ENCODE peak calls at places on chromosomes 5 and 9, in seven cellular contexts. Z is AG04450; C is mesothelial cell of epicardium; R is progenitor cell of endocrine pancreas; V is CD4-positive, alpha-beta T cell; N is nephron progenitor cell; W is neural progenitor cell. T is an unnamed sample.

GRCh38 chr5:7330141-7330712 is 65.7 kb upstream of the ADCY2 start:
- DNase-seq in N (no peak), W (no peak), V (no peak), R (no peak), Z (no peak), C (no peak), T (no peak)

GRCh38 chr9:72356019-72356653 is 8.9 kb downstream of the ZFAND5 start:
- DNase-seq in R (no peak), V (no peak), N (no peak), W (no peak), Z (no peak), C (no peak), T (no peak)

GRCh38 chr9:114551750-114552685 is 35.6 kb upstream of the ATP6V1G1 start:
- DNase-seq in Z (peak), N (peak), V (no peak), W (no peak), R (no peak), C (no peak), T (no peak)

GRCh38 chr5:92810036-92810435 is 771.0 kb downstream of the NR2F1-AS1 start:
- DNase-seq in W (no peak), N (no peak), R (no peak), Z (no peak), V (no peak), C (no peak), T (no peak)

GRCh38 chr5:172852490-172853354 is 18.7 kb downstream of the ERGIC1 start:
- DNase-seq in Z (no peak), N (no peak), V (no peak), R (no peak), C (no peak), W (no peak), T (no peak)

GRCh38 chr9:16559418-16560188 is 310.9 kb downstream of the BNC2 start:
- DNase-seq in R (no peak), W (no peak), V (no peak), Z (no peak), C (no peak), N (no peak), T (no peak)

GRCh38 chr9:34126207-34127034 is at the start of gene DCAF12:
- DNase-seq in V (peak), W (peak), C (peak), R (peak), N (peak), Z (peak), T (peak)

GRCh38 chr5:131430794-131431193 is 166.9 kb downstream of the CDC42SE2 start:
- DNase-seq in R (no peak), N (no peak), C (no peak), V (no peak), Z (no peak), W (no peak), T (no peak)

GRCh38 chr9:90645721-90646120 is 3.1 kb upstream of the DIRAS2 start:
- DNase-seq in V (no peak), N (no peak), Z (no peak), W (no peak), R (no peak), C (no peak), T (no peak)

GRCh38 chr5:180611140-180611850 is 20.0 kb upstream of the SCGB3A1 start:
- DNase-seq in N (no peak), V (no peak), C (no peak), Z (no peak), W (peak), R (no peak), T (no peak)

GRCh38 chr5:122507045-122507444 is 195.0 kb downstream of the SNCAIP start:
- DNase-seq in C (no peak), R (no peak), Z (no peak), V (no peak), W (no peak), N (no peak), T (no peak)
- TF ChIP-seq CTCF in C (no peak), R (no peak), Z (no peak), V (no peak), W (no peak), N (no peak), T (no peak)

DNA sequence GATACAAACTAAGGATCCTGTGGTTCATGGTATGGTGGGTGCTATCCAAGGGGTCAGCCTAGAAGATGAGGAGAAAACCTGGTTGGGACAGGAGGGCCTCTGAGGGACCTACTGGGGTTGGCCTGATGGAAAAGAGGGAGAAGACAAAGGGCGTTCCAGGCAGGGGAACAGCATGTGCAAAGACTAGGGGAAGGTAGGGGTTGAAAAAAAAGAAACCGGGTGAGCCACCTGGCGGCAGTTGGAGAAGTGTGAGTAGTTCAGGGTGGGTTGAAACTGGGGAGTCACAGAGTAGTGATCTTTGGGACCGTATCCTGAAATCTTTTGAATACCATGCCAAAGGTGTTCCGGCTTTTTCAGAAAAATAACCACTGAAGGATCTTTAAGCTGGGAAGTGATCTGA is 8.7 kb upstream of the GABRP start:
- DNase-seq in Z (no peak), N (no peak), C (no peak), V (no peak), R (no peak), W (no peak), T (no peak)
- TF ChIP-seq CTCF in Z (no peak), N (no peak), C (no peak), V (no peak), R (no peak), W (no peak), T (no peak)

DNA sequence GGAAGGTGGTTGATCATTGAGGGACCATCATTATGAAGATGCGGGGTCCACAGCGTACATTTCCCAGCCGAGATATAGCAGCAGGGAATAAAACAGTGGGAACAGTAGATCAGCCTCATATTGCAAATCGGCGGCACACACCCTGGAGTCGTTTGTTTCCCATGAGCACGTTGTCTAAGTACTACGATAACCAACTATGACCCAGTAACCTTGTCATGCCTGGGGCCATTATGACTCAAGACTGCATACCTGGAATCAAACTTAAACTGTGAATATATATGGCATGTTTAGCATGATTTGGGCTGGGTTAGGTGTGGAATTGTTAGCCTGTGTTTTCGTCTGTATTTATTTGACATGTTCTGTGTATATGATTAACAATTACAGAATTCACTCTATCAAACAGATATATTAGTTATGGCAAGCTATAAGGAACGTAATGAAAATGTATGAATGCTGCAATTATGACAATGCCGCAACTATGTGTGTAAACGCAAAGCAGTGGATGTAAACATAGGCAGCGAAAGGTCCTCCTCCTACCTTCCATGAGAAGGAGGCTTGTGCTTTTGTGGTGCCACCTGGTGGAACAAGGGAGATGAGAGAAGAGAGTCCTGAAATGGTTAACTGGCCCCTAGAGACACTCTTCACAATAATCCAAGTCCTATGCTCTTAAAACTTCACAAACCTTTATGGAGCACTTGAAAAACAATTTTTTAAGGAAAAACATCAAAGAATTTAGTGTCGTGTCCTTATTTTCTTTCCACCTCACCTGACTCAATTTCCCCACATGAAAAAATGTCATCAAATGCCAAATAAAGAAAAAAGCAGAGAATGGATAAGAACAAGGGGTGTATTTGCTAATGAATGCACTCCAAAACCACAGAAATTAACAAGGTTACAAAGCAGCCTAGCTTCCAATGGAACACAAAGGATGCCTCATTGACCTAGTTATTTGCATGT is 47.1 kb downstream of the SEMA5A start:
- DNase-seq in N (no peak), C (no peak), R (no peak), W (peak), V (no peak), Z (no peak), T (no peak)
- TF ChIP-seq CTCF in N (peak), C (no peak), R (peak), W (peak), V (no peak), Z (peak), T (peak)

GRCh38 chr9:83538890-83539238 is 663 bp upstream of the FRMD3 start:
- DNase-seq in W (peak), R (no peak), Z (no peak), C (no peak), N (no peak), V (no peak), T (no peak)

GRCh38 chr9:83538172-83538889 is at the start of gene FRMD3:
- DNase-seq in N (peak), R (peak), C (peak), Z (no peak), V (no peak), W (peak), T (peak)

GRCh38 chr9:83544002-83544698 is 5.9 kb upstream of the FRMD3 start:
- DNase-seq in V (no peak), N (peak), C (no peak), W (peak), Z (no peak), R (no peak), T (no peak)
- TF ChIP-seq CTCF in V (no peak), N (peak), C (peak), W (peak), Z (peak), R (peak), T (peak)

GRCh38 chr9:134325813-134326753 is at the start of gene RXRA:
- DNase-seq in Z (peak), C (peak), V (peak), R (peak), W (peak), N (peak), T (peak)
- TF ChIP-seq CTCF in Z (peak), C (no peak), V (no peak), R (peak), W (peak), N (no peak), T (no peak)

T was measured in D721Med.